ENCODE peak calls at places on chromosome 11, in ten cellular contexts. One of them, this sample, is unnamed.

GRCh38 chr11:10392680-10393079 is 62.4 kb upstream of the AMPD3 start:
- DNase-seq in tibial nerve: no peak
- DNase-seq in CD4-positive, alpha-beta memory T cell: no peak
- DNase-seq in GM23248: peak
- DNase-seq in CD8-positive, alpha-beta T cell: no peak
- DNase-seq in CD4-positive, alpha-beta T cell: no peak
- DNase-seq in psoas muscle: no peak
- DNase-seq in breast epithelium: no peak
- DNase-seq in caudate nucleus: no peak
- DNase-seq in endothelial cell of umbilical vein: no peak
- DNase-seq in this sample: no peak

GRCh38 chr11:115663790-115664189 is 159.6 kb upstream of the CADM1 start:
- DNase-seq in tibial nerve: no peak
- DNase-seq in CD4-positive, alpha-beta memory T cell: no peak
- DNase-seq in GM23248: no peak
- DNase-seq in CD8-positive, alpha-beta T cell: no peak
- DNase-seq in CD4-positive, alpha-beta T cell: no peak
- DNase-seq in psoas muscle: no peak
- DNase-seq in breast epithelium: no peak
- DNase-seq in caudate nucleus: no peak
- DNase-seq in endothelial cell of umbilical vein: no peak
- DNase-seq in this sample: no peak

GRCh38 chr11:74325649-74326645 is 14.5 kb upstream of the P4HA3 start:
- DNase-seq in tibial nerve: peak
- DNase-seq in CD4-positive, alpha-beta memory T cell: no peak
- DNase-seq in GM23248: peak
- DNase-seq in CD8-positive, alpha-beta T cell: no peak
- DNase-seq in CD4-positive, alpha-beta T cell: no peak
- DNase-seq in psoas muscle: peak
- DNase-seq in breast epithelium: peak
- DNase-seq in caudate nucleus: no peak
- DNase-seq in endothelial cell of umbilical vein: peak
- DNase-seq in this sample: no peak

GRCh38 chr11:65617990-65618751 is 2.6 kb downstream of the PCNX3 start:
- DNase-seq in tibial nerve: no peak
- DNase-seq in CD4-positive, alpha-beta memory T cell: no peak
- DNase-seq in GM23248: no peak
- DNase-seq in CD8-positive, alpha-beta T cell: no peak
- DNase-seq in CD4-positive, alpha-beta T cell: no peak
- DNase-seq in psoas muscle: no peak
- DNase-seq in breast epithelium: no peak
- DNase-seq in caudate nucleus: no peak
- DNase-seq in endothelial cell of umbilical vein: no peak
- DNase-seq in this sample: no peak

GRCh38 chr11:115548878-115549528 is 44.8 kb upstream of the CADM1 start:
- DNase-seq in tibial nerve: no peak
- DNase-seq in CD4-positive, alpha-beta memory T cell: no peak
- DNase-seq in GM23248: no peak
- DNase-seq in CD8-positive, alpha-beta T cell: no peak
- DNase-seq in CD4-positive, alpha-beta T cell: no peak
- DNase-seq in psoas muscle: no peak
- DNase-seq in breast epithelium: no peak
- DNase-seq in caudate nucleus: no peak
- DNase-seq in endothelial cell of umbilical vein: no peak
- DNase-seq in this sample: no peak

GRCh38 chr11:45209904-45210699 is 63.7 kb downstream of the PRDM11 start:
- DNase-seq in tibial nerve: peak
- DNase-seq in CD4-positive, alpha-beta memory T cell: no peak
- DNase-seq in GM23248: peak
- DNase-seq in CD8-positive, alpha-beta T cell: no peak
- DNase-seq in CD4-positive, alpha-beta T cell: no peak
- DNase-seq in psoas muscle: peak
- DNase-seq in breast epithelium: peak
- DNase-seq in caudate nucleus: peak
- DNase-seq in endothelial cell of umbilical vein: peak
- DNase-seq in this sample: no peak

GRCh38 chr11:26557666-26558065 is 14.4 kb downstream of the MUC15 start:
- DNase-seq in tibial nerve: no peak
- DNase-seq in CD4-positive, alpha-beta memory T cell: no peak
- DNase-seq in GM23248: no peak
- DNase-seq in CD8-positive, alpha-beta T cell: no peak
- DNase-seq in CD4-positive, alpha-beta T cell: no peak
- DNase-seq in psoas muscle: no peak
- DNase-seq in breast epithelium: no peak
- DNase-seq in caudate nucleus: no peak
- DNase-seq in endothelial cell of umbilical vein: no peak
- DNase-seq in this sample: no peak

GRCh38 chr11:10777393-10777793 is 26.3 kb downstream of the CTR9 start:
- DNase-seq in tibial nerve: no peak
- DNase-seq in CD4-positive, alpha-beta memory T cell: no peak
- DNase-seq in GM23248: no peak
- DNase-seq in CD8-positive, alpha-beta T cell: no peak
- DNase-seq in CD4-positive, alpha-beta T cell: no peak
- DNase-seq in psoas muscle: no peak
- DNase-seq in breast epithelium: no peak
- DNase-seq in caudate nucleus: no peak
- DNase-seq in endothelial cell of umbilical vein: no peak
- DNase-seq in this sample: no peak

GRCh38 chr11:101128571-101129202 is 926 bp downstream of the PGR start:
- DNase-seq in tibial nerve: no peak
- DNase-seq in CD4-positive, alpha-beta memory T cell: no peak
- DNase-seq in GM23248: no peak
- DNase-seq in CD8-positive, alpha-beta T cell: no peak
- DNase-seq in CD4-positive, alpha-beta T cell: no peak
- DNase-seq in psoas muscle: peak
- DNase-seq in breast epithelium: no peak
- DNase-seq in caudate nucleus: no peak
- DNase-seq in endothelial cell of umbilical vein: no peak
- DNase-seq in this sample: no peak

GRCh38 chr11:111586305-111586915 is 15.8 kb upstream of the SIK2 start:
- DNase-seq in tibial nerve: no peak
- DNase-seq in CD4-positive, alpha-beta memory T cell: peak
- DNase-seq in GM23248: peak
- DNase-seq in CD8-positive, alpha-beta T cell: peak
- DNase-seq in CD4-positive, alpha-beta T cell: peak
- DNase-seq in psoas muscle: no peak
- DNase-seq in breast epithelium: no peak
- DNase-seq in caudate nucleus: no peak
- DNase-seq in endothelial cell of umbilical vein: peak
- DNase-seq in this sample: peak

GRCh38 chr11:36238881-36239280 is 50.3 kb downstream of the COMMD9 start:
- DNase-seq in tibial nerve: no peak
- DNase-seq in CD4-positive, alpha-beta memory T cell: no peak
- DNase-seq in GM23248: no peak
- DNase-seq in CD8-positive, alpha-beta T cell: no peak
- DNase-seq in CD4-positive, alpha-beta T cell: no peak
- DNase-seq in psoas muscle: no peak
- DNase-seq in breast epithelium: no peak
- DNase-seq in caudate nucleus: no peak
- DNase-seq in endothelial cell of umbilical vein: no peak
- DNase-seq in this sample: no peak

GRCh38 chr11:32396331-32396730 is 39.0 kb downstream of the WT1 start:
- DNase-seq in tibial nerve: no peak
- DNase-seq in CD4-positive, alpha-beta memory T cell: no peak
- DNase-seq in GM23248: no peak
- DNase-seq in CD8-positive, alpha-beta T cell: no peak
- DNase-seq in CD4-positive, alpha-beta T cell: no peak
- DNase-seq in psoas muscle: no peak
- DNase-seq in breast epithelium: no peak
- DNase-seq in caudate nucleus: no peak
- DNase-seq in endothelial cell of umbilical vein: no peak
- DNase-seq in this sample: no peak

GRCh38 chr11:2579315-2580060 is 120.3 kb downstream of the KCNQ1OT1 start:
- DNase-seq in tibial nerve: peak
- DNase-seq in CD4-positive, alpha-beta memory T cell: no peak
- DNase-seq in GM23248: no peak
- DNase-seq in CD8-positive, alpha-beta T cell: no peak
- DNase-seq in CD4-positive, alpha-beta T cell: no peak
- DNase-seq in psoas muscle: peak
- DNase-seq in breast epithelium: no peak
- DNase-seq in caudate nucleus: no peak
- DNase-seq in endothelial cell of umbilical vein: no peak
- DNase-seq in this sample: no peak

GRCh38 chr11:47127213-47127612 is 49.5 kb downstream of the ARFGAP2 start:
- DNase-seq in tibial nerve: no peak
- DNase-seq in CD4-positive, alpha-beta memory T cell: no peak
- DNase-seq in GM23248: no peak
- DNase-seq in CD8-positive, alpha-beta T cell: no peak
- DNase-seq in CD4-positive, alpha-beta T cell: no peak
- DNase-seq in psoas muscle: no peak
- DNase-seq in breast epithelium: no peak
- DNase-seq in caudate nucleus: no peak
- DNase-seq in endothelial cell of umbilical vein: no peak
- DNase-seq in this sample: no peak

GRCh38 chr11:130188585-130189347 is 29.2 kb downstream of the ST14 start:
- DNase-seq in tibial nerve: no peak
- DNase-seq in CD4-positive, alpha-beta memory T cell: no peak
- DNase-seq in GM23248: no peak
- DNase-seq in CD8-positive, alpha-beta T cell: no peak
- DNase-seq in CD4-positive, alpha-beta T cell: no peak
- DNase-seq in psoas muscle: no peak
- DNase-seq in breast epithelium: no peak
- DNase-seq in caudate nucleus: no peak
- DNase-seq in endothelial cell of umbilical vein: no peak
- DNase-seq in this sample: no peak
- H3K27ac ChIP-seq in tibial nerve: no peak
- H3K27ac ChIP-seq in CD4-positive, alpha-beta memory T cell: no peak
- H3K27ac ChIP-seq in GM23248: no peak
- H3K27ac ChIP-seq in CD8-positive, alpha-beta T cell: no peak
- H3K27ac ChIP-seq in CD4-positive, alpha-beta T cell: no peak
- H3K27ac ChIP-seq in psoas muscle: no peak
- H3K27ac ChIP-seq in breast epithelium: no peak
- H3K27ac ChIP-seq in caudate nucleus: no peak
- H3K27ac ChIP-seq in endothelial cell of umbilical vein: no peak
- H3K27ac ChIP-seq in this sample: no peak

GRCh38 chr11:62333768-62334167 is 3.5 kb upstream of the ASRGL1 start:
- DNase-seq in tibial nerve: no peak
- DNase-seq in CD4-positive, alpha-beta memory T cell: no peak
- DNase-seq in GM23248: no peak
- DNase-seq in CD8-positive, alpha-beta T cell: no peak
- DNase-seq in CD4-positive, alpha-beta T cell: no peak
- DNase-seq in psoas muscle: no peak
- DNase-seq in breast epithelium: no peak
- DNase-seq in caudate nucleus: no peak
- DNase-seq in endothelial cell of umbilical vein: no peak
- DNase-seq in this sample: no peak

GRCh38 chr11:62336949-62337681 is at the start of gene ASRGL1:
- DNase-seq in tibial nerve: peak
- DNase-seq in CD4-positive, alpha-beta memory T cell: peak
- DNase-seq in GM23248: peak
- DNase-seq in CD8-positive, alpha-beta T cell: peak
- DNase-seq in CD4-positive, alpha-beta T cell: peak
- DNase-seq in psoas muscle: peak
- DNase-seq in breast epithelium: peak
- DNase-seq in caudate nucleus: peak
- DNase-seq in endothelial cell of umbilical vein: peak
- DNase-seq in this sample: peak

GRCh38 chr11:62340269-62340901 is 3.1 kb downstream of the ASRGL1 start:
- DNase-seq in tibial nerve: peak
- DNase-seq in CD4-positive, alpha-beta memory T cell: peak
- DNase-seq in GM23248: peak
- DNase-seq in CD8-positive, alpha-beta T cell: peak
- DNase-seq in CD4-positive, alpha-beta T cell: peak
- DNase-seq in psoas muscle: peak
- DNase-seq in breast epithelium: peak
- DNase-seq in caudate nucleus: peak
- DNase-seq in endothelial cell of umbilical vein: peak
- DNase-seq in this sample: peak

GRCh38 chr11:62337682-62338181 is 484 bp downstream of the ASRGL1 start:
- DNase-seq in tibial nerve: no peak
- DNase-seq in CD4-positive, alpha-beta memory T cell: peak
- DNase-seq in GM23248: peak
- DNase-seq in CD8-positive, alpha-beta T cell: peak
- DNase-seq in CD4-positive, alpha-beta T cell: no peak
- DNase-seq in psoas muscle: peak
- DNase-seq in breast epithelium: no peak
- DNase-seq in caudate nucleus: peak
- DNase-seq in endothelial cell of umbilical vein: peak
- DNase-seq in this sample: no peak

GRCh38 chr11:62338218-62338617 is 970 bp downstream of the ASRGL1 start:
- DNase-seq in tibial nerve: no peak
- DNase-seq in CD4-positive, alpha-beta memory T cell: no peak
- DNase-seq in GM23248: no peak
- DNase-seq in CD8-positive, alpha-beta T cell: no peak
- DNase-seq in CD4-positive, alpha-beta T cell: no peak
- DNase-seq in psoas muscle: no peak
- DNase-seq in breast epithelium: no peak
- DNase-seq in caudate nucleus: no peak
- DNase-seq in endothelial cell of umbilical vein: no peak
- DNase-seq in this sample: no peak
- H3K27ac ChIP-seq in tibial nerve: peak
- H3K27ac ChIP-seq in CD4-positive, alpha-beta memory T cell: no peak
- H3K27ac ChIP-seq in GM23248: no peak
- H3K27ac ChIP-seq in CD8-positive, alpha-beta T cell: no peak
- H3K27ac ChIP-seq in CD4-positive, alpha-beta T cell: no peak
- H3K27ac ChIP-seq in psoas muscle: peak
- H3K27ac ChIP-seq in breast epithelium: peak
- H3K27ac ChIP-seq in caudate nucleus: no peak
- H3K27ac ChIP-seq in endothelial cell of umbilical vein: no peak
- H3K27ac ChIP-seq in this sample: no peak

GRCh38 chr11:7341551-7341950 is 89.8 kb downstream of the SYT9 start:
- DNase-seq in tibial nerve: no peak
- DNase-seq in CD4-positive, alpha-beta memory T cell: no peak
- DNase-seq in GM23248: no peak
- DNase-seq in CD8-positive, alpha-beta T cell: no peak
- DNase-seq in CD4-positive, alpha-beta T cell: no peak
- DNase-seq in psoas muscle: no peak
- DNase-seq in breast epithelium: no peak
- DNase-seq in caudate nucleus: no peak
- DNase-seq in endothelial cell of umbilical vein: no peak
- DNase-seq in this sample: no peak
- H3K27ac ChIP-seq in tibial nerve: no peak
- H3K27ac ChIP-seq in CD4-positive, alpha-beta memory T cell: no peak
- H3K27ac ChIP-seq in GM23248: no peak
- H3K27ac ChIP-seq in CD8-positive, alpha-beta T cell: no peak
- H3K27ac ChIP-seq in CD4-positive, alpha-beta T cell: no peak
- H3K27ac ChIP-seq in psoas muscle: no peak
- H3K27ac ChIP-seq in breast epithelium: no peak
- H3K27ac ChIP-seq in caudate nucleus: no peak
- H3K27ac ChIP-seq in endothelial cell of umbilical vein: no peak
- H3K27ac ChIP-seq in this sample: no peak

DNA sequence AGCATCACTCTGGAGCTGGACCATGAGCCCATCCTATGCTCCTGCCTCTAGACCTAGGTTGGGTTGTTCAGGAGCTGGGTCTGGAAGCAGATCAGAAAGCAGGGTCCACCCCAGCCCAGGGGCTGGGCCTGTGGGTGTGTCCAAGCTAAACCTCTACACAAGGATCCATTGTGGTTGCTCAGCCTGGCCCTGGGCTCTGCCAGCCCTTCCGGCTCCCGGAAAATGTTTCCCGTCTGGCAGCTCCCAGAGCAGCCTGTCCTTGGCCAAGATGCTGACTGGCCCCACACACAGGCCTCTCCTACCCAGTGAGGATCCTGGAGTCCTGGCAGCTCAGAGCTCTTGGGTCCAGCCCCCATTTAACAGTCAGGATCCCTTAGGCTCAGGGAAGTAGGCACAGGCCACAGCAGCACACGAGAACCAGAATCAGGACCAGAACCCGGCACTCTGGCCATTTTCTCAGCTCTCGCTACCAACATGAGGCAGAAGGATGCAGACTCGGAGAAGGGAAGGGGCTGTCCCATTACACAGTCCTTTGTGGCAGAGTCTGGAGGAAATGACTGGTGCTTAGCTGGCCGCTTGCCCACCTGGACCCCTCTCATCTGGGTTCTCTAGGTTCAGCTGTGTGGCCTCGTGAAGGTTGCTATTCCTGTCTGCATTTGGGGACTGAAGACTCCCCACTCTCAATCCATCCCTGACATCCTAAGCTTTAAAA is 35.4 kb upstream of the FCHSD2 start:
- DNase-seq in tibial nerve: no peak
- DNase-seq in CD4-positive, alpha-beta memory T cell: no peak
- DNase-seq in GM23248: peak
- DNase-seq in CD8-positive, alpha-beta T cell: no peak
- DNase-seq in CD4-positive, alpha-beta T cell: no peak
- DNase-seq in psoas muscle: peak
- DNase-seq in breast epithelium: peak
- DNase-seq in caudate nucleus: peak
- DNase-seq in endothelial cell of umbilical vein: peak
- DNase-seq in this sample: no peak
- H3K27ac ChIP-seq in tibial nerve: peak
- H3K27ac ChIP-seq in CD4-positive, alpha-beta memory T cell: no peak
- H3K27ac ChIP-seq in GM23248: no peak
- H3K27ac ChIP-seq in CD8-positive, alpha-beta T cell: no peak
- H3K27ac ChIP-seq in CD4-positive, alpha-beta T cell: no peak
- H3K27ac ChIP-seq in psoas muscle: peak
- H3K27ac ChIP-seq in breast epithelium: peak
- H3K27ac ChIP-seq in caudate nucleus: peak
- H3K27ac ChIP-seq in endothelial cell of umbilical vein: peak
- H3K27ac ChIP-seq in this sample: no peak